ENCODE peak calls at places on chromosomes 12 and 14, in ten cellular contexts. D, S, N, K, I, W, C, J, M and Y are unnamed samples.

GRCh38 chr12:108313609-108314331 is 25.3 kb downstream of the CMKLR1 start:
- DNase-seq in C (peak), I (no peak), D (peak), S (no peak), N (peak), M (no peak), K (no peak), J (peak), W (peak), Y (no peak)

GRCh38 chr12:5318874-5319273 is 113.0 kb upstream of the NTF3 start:
- DNase-seq in M (peak), N (no peak), D (no peak), K (no peak), J (no peak), I (no peak), C (no peak), W (no peak), S (peak), Y (peak)

GRCh38 chr14:101876539-101876938 is 87.8 kb upstream of the DYNC1H1 start:
- DNase-seq in D (peak), S (no peak), C (peak), I (no peak), K (no peak), W (peak), M (peak), N (no peak), J (no peak), Y (peak)

GRCh38 chr12:20483776-20484175 is 115.4 kb downstream of the PDE3A start:
- DNase-seq in W (no peak), S (no peak), J (no peak), M (peak), C (no peak), I (no peak), K (no peak), N (no peak), D (no peak), Y (peak)

GRCh38 chr12:20631711-20632110 is 63.4 kb upstream of the SLCO1C1 start:
- DNase-seq in D (no peak), M (peak), N (no peak), W (no peak), J (no peak), S (no peak), C (no peak), I (no peak), K (no peak), Y (peak)

GRCh38 chr14:23153891-23154796 is 29.3 kb downstream of the SLC7A8 start:
- DNase-seq in S (peak), C (no peak), J (no peak), W (peak), I (peak), D (peak), N (no peak), M (peak), K (peak), Y (peak)

GRCh38 chr12:89351489-89352241 is 636 bp downstream of the DUSP6 start:
- DNase-seq in S (no peak), N (no peak), W (no peak), I (peak), J (peak), K (peak), D (peak), C (peak), M (no peak), Y (peak)

GRCh38 chr14:56855891-56856461 is 45.7 kb upstream of the OTX2 start:
- DNase-seq in N (no peak), C (no peak), D (no peak), M (no peak), S (no peak), W (no peak), K (no peak), I (no peak), J (no peak), Y (no peak)

GRCh38 chr14:37480446-37481290 is 114.4 kb downstream of the FOXA1 start:
- DNase-seq in C (no peak), J (no peak), W (no peak), S (peak), I (no peak), M (no peak), N (no peak), D (no peak), K (no peak), Y (no peak)

GRCh38 chr14:99252940-99253868 is 18.8 kb downstream of the BCL11B start:
- DNase-seq in N (no peak), K (no peak), I (no peak), W (no peak), C (peak), M (no peak), S (no peak), J (no peak), D (no peak), Y (no peak)

GRCh38 chr14:36035675-36036074 is 140.8 kb downstream of the PTCSC3 start:
- DNase-seq in K (no peak), I (no peak), W (no peak), C (no peak), J (no peak), S (no peak), N (no peak), D (no peak), M (no peak), Y (no peak)

GRCh38 chr12:99212275-99212674 is 435.3 kb upstream of the GARIN6 start:
- DNase-seq in J (no peak), W (no peak), K (no peak), C (no peak), N (peak), D (no peak), I (no peak), M (no peak), S (no peak), Y (no peak)

GRCh38 chr12:129540249-129540648 is 363.6 kb downstream of the TMEM132D start:
- DNase-seq in N (no peak), J (no peak), I (no peak), K (no peak), C (no peak), W (no peak), D (no peak), S (no peak), M (no peak), Y (no peak)

GRCh38 chr12:24113701-24114100 is 164.2 kb upstream of the SOX5 start:
- DNase-seq in D (no peak), S (no peak), J (no peak), I (no peak), C (no peak), N (no peak), K (no peak), W (no peak), M (peak), Y (no peak)

GRCh38 chr12:22662356-22662755 is 37.4 kb downstream of the ETNK1 start:
- DNase-seq in S (no peak), M (no peak), W (no peak), N (no peak), I (no peak), C (no peak), D (no peak), J (no peak), K (no peak), Y (no peak)

GRCh38 chr14:22650960-22651521 is 6.9 kb upstream of the OR6J1 start:
- DNase-seq in K (no peak), N (no peak), W (no peak), M (no peak), S (peak), I (no peak), C (no peak), J (no peak), D (no peak), Y (no peak)

GRCh38 chr14:105974902-105975301 is 448.5 kb downstream of the TMEM121 start:
- DNase-seq in N (peak), S (no peak), J (no peak), D (no peak), M (no peak), C (peak), W (no peak), I (no peak), K (no peak), Y (no peak)

GRCh38 chr14:77892890-77893484 is 93.1 kb downstream of the ADCK1 start:
- DNase-seq in S (no peak), N (no peak), M (no peak), K (no peak), W (no peak), I (no peak), J (no peak), D (no peak), C (no peak), Y (no peak)

GRCh38 chr12:72323881-72324280 is 51.7 kb downstream of the TRHDE start:
- DNase-seq in S (no peak), K (no peak), D (no peak), J (no peak), M (no peak), N (no peak), I (no peak), C (no peak), W (no peak), Y (no peak)